ENCODE peak calls at places on chromosomes 6 and 20, in four cellular contexts. C is HepG2, V is HCT116, D is SK-N-SH. G is an unnamed sample.
A peak's percentile ranks its signal among the peaks of the same experiment; 100 is the strongest.

GRCh38 chr6:113642714-113643442 is 214.3 kb upstream of the MARCKS start:
- DNase-seq in V (no peak), D (peak; percentile 52), C (peak; percentile 100), G (peak; percentile 72)

GRCh38 chr6:46490425-46491200 is 636 bp downstream of the RCAN2 start:
- DNase-seq in C (no peak), V (no peak), D (peak; percentile 73), G (peak; percentile 36)

GRCh38 chr6:44505751-44506150 is 118.2 kb downstream of the CDC5L start:
- DNase-seq in V (no peak), C (no peak), D (no peak), G (no peak)

GRCh38 chr6:44022671-44023352 is 104.4 kb downstream of the MRPL14 start:
- DNase-seq in V (no peak), C (no peak), D (no peak), G (no peak)

GRCh38 chr6:43054206-43054943 is 724 bp upstream of the CUL7 start:
- DNase-seq in D (peak; percentile 50), C (no peak), V (no peak), G (no peak)

GRCh38 chr6:119349041-119349340 is 570 bp downstream of the MAN1A1 start:
- DNase-seq in C (no peak), D (peak; percentile 79), V (no peak), G (no peak)

GRCh38 chr20:34982270-34983088 is 26.8 kb downstream of the MYH7B start:
- DNase-seq in D (no peak), C (no peak), V (no peak), G (no peak)

GRCh38 chr6:103800131-103800670 is 1059.5 kb downstream of the HACE1 start:
- DNase-seq in V (no peak), C (no peak), D (no peak), G (no peak)

GRCh38 chr6:29661071-29661470 is 4.2 kb downstream of the MOG start:
- DNase-seq in V (no peak), D (no peak), C (no peak), G (no peak)

GRCh38 chr6:166365221-166365620 is 17.5 kb downstream of the MPC1 start:
- DNase-seq in C (no peak), D (no peak), V (no peak), G (no peak)

GRCh38 chr6:138293996-138294395 is 75.7 kb upstream of the PBOV1 start:
- DNase-seq in V (no peak), C (no peak), D (no peak), G (no peak)

GRCh38 chr6:29726795-29727194 is 3.6 kb downstream of the HLA-F start:
- DNase-seq in V (no peak), D (no peak), C (no peak), G (no peak)

GRCh38 chr6:1290805-1291204 is 21.1 kb upstream of the FOXQ1 start:
- DNase-seq in C (no peak), V (no peak), D (no peak), G (no peak)

GRCh38 chr6:3325210-3325609 is 66.5 kb downstream of the PSMG4 start:
- DNase-seq in C (no peak), V (no peak), D (peak; percentile 61), G (no peak)

GRCh38 chr6:136244061-136244616 is 6.0 kb downstream of the MTFR2 start:
- DNase-seq in D (no peak), C (no peak), V (no peak), G (no peak)

GRCh38 chr6:161257778-161258457 is 15.9 kb downstream of the AGPAT4 start:
- DNase-seq in C (no peak), D (no peak), V (no peak), G (no peak)

GRCh38 chr6:135083992-135084915 is 29.6 kb upstream of the HBS1L start:
- DNase-seq in V (no peak), D (no peak), C (no peak), G (peak; percentile 74)

GRCh38 chr6:135087403-135087802 is 32.8 kb upstream of the HBS1L start:
- DNase-seq in C (peak; percentile 27), V (no peak), D (no peak), G (peak; percentile 77)

GRCh38 chr6:135086414-135086764 is 31.8 kb upstream of the HBS1L start:
- DNase-seq in C (no peak), V (no peak), D (no peak), G (no peak)

GRCh38 chr6:135085700-135086413 is 31.2 kb upstream of the HBS1L start:
- DNase-seq in D (no peak), C (no peak), V (no peak), G (no peak)

GRCh38 chr6:135084916-135085269 is 30.3 kb upstream of the HBS1L start:
- DNase-seq in V (no peak), C (no peak), D (no peak), G (no peak)
- TF ChIP-seq ELF1 in V (no peak), C (no peak), D (no peak), G (no peak)

GRCh38 chr6:11432091-11432490 is 105.5 kb upstream of the TMEM170B start:
- DNase-seq in D (no peak), V (no peak), C (no peak), G (no peak)

GRCh38 chr6:11433860-11434259 is 103.7 kb upstream of the TMEM170B start:
- DNase-seq in V (no peak), C (peak; percentile 78), D (no peak), G (no peak)

GRCh38 chr6:11431455-11431937 is 106.1 kb upstream of the TMEM170B start:
- DNase-seq in V (no peak), C (peak; percentile 75), D (no peak), G (no peak)

GRCh38 chr6:11434565-11435326 is 102.8 kb upstream of the TMEM170B start:
- DNase-seq in D (no peak), C (peak; percentile 100), V (no peak), G (no peak)

GRCh38 chr6:11432713-11433450 is 104.7 kb upstream of the TMEM170B start:
- DNase-seq in C (no peak), V (no peak), D (no peak), G (no peak)
- TF ChIP-seq ELF1 in C (no peak), V (no peak), D (no peak), G (no peak)

DNA sequence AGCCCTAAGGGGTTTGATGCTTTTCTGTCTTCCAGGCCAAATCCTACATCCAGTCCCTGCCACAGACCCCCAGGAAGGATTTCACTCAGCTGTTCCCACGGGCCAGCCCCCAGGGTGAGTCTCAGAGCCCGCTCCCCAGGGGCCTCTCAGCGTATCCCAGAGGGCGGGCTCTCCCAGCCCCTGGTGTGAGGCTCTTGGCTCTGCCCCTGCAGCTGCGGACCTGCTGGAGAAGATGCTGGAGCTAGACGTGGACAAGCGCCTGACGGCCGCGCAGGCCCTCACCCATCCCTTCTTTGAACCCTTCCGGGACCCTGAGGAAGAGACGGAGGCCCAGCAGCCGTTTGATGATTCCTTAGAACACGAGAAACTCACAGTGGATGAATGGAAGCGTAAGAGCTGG is 8.4 kb downstream of the MAPK13 start:
- DNase-seq in V (no peak), C (no peak), D (no peak), G (peak; percentile 5)
- TF ChIP-seq ELF1 in V (no peak), C (no peak), D (no peak), G (no peak)

GRCh38 chr6:116059713-116060571 is 749 bp downstream of the FRK start:
- DNase-seq in D (no peak), C (peak; percentile 42), V (no peak), G (peak; percentile 73)

GRCh38 chr6:116057766-116058165 is 2.9 kb downstream of the FRK start:
- DNase-seq in C (no peak), V (no peak), D (no peak), G (no peak)

GRCh38 chr6:116062496-116062895 is 1.8 kb upstream of the FRK start:
- DNase-seq in D (no peak), C (no peak), V (no peak), G (no peak)

GRCh38 chr6:116064626-116065025 is 3.9 kb upstream of the FRK start:
- DNase-seq in D (no peak), V (no peak), C (no peak), G (no peak)

GRCh38 chr6:116060572-116061283 is at the start of gene FRK:
- DNase-seq in C (peak; percentile 93), D (no peak), V (peak; percentile 62), G (no peak)
- TF ChIP-seq ELF1 in C (peak; percentile 86), D (no peak), V (peak; percentile 54), G (peak; percentile 46)

GRCh38 chr6:158161566-158162254 is 6.4 kb downstream of the SERAC1 start:
- DNase-seq in C (no peak), D (no peak), V (no peak), G (no peak)
- TF ChIP-seq ELF1 in C (no peak), D (no peak), V (no peak), G (no peak)

DNA sequence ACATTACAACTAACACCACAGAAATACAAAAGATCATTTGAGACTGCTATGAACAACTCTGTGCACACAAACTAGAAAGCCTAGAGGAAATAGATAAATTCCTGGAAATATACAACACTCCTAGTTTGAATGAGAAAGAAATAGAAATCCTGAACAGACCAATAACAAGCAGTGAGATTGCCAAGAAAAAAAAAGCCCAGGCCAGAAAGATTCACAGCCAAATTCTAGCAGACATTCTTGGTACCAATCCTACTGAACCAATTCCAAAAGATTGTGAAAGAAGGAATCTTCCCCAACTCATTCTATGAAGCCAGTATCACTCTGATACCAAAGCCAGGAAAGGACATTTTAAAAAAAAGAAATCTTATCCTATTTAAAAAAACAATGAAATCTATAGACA is 7.0 kb upstream of the CDK19 start:
- DNase-seq in C (no peak), D (no peak), V (no peak), G (no peak)
- TF ChIP-seq ELF1 in C (no peak), D (no peak), V (no peak), G (no peak)

GRCh38 chr6:65170273-65170672 is 536.8 kb downstream of the EYS start:
- DNase-seq in D (no peak), C (no peak), V (no peak), G (no peak)
- TF ChIP-seq ELF1 in D (no peak), C (no peak), V (no peak), G (no peak)

GRCh38 chr6:4466260-4466659 is 309.9 kb upstream of the CDYL start:
- DNase-seq in D (no peak), V (no peak), C (no peak), G (no peak)
- TF ChIP-seq ELF1 in D (no peak), V (no peak), C (no peak), G (no peak)

G was measured in K562.